ENCODE peak calls at places on chromosomes 11 and 22, in ten cellular contexts. One of them, this sample, is unnamed.

GRCh38 chr11:12800032-12800671 is 125.9 kb downstream of the TEAD1 start:
- DNase-seq in K562: peak; percentile 59
- DNase-seq in upper lobe of left lung: no peak
- DNase-seq in vagina: no peak
- DNase-seq in HCT116: peak; percentile 74
- DNase-seq in HepG2: peak; percentile 86
- DNase-seq in spleen: no peak
- DNase-seq in sigmoid colon: no peak
- DNase-seq in suprapubic skin: no peak
- DNase-seq in Panc1: no peak
- DNase-seq in this sample: no peak

GRCh38 chr11:74846770-74847169 is 98.1 kb downstream of the RNF169 start:
- DNase-seq in upper lobe of left lung: no peak
- DNase-seq in vagina: no peak
- DNase-seq in sigmoid colon: no peak
- DNase-seq in suprapubic skin: no peak
- DNase-seq in Panc1: no peak
- DNase-seq in spleen: no peak
- DNase-seq in HepG2: no peak
- DNase-seq in HCT116: no peak
- DNase-seq in K562: no peak
- DNase-seq in this sample: no peak

GRCh38 chr22:39077513-39077840 is 402 bp downstream of the APOBEC3G start:
- DNase-seq in HepG2: no peak
- DNase-seq in sigmoid colon: no peak
- DNase-seq in suprapubic skin: no peak
- DNase-seq in Panc1: no peak
- DNase-seq in vagina: no peak
- DNase-seq in spleen: no peak
- DNase-seq in upper lobe of left lung: no peak
- DNase-seq in K562: peak; percentile 30
- DNase-seq in HCT116: no peak
- DNase-seq in this sample: no peak

GRCh38 chr11:82229346-82229745 is 504.3 kb downstream of the FAM181B start:
- DNase-seq in vagina: no peak
- DNase-seq in upper lobe of left lung: no peak
- DNase-seq in HCT116: no peak
- DNase-seq in spleen: no peak
- DNase-seq in suprapubic skin: no peak
- DNase-seq in sigmoid colon: no peak
- DNase-seq in Panc1: no peak
- DNase-seq in HepG2: peak; percentile 12
- DNase-seq in K562: no peak
- DNase-seq in this sample: no peak

GRCh38 chr22:43399338-43399979 is 12.4 kb upstream of the MPPED1 start:
- DNase-seq in HepG2: peak; percentile 37
- DNase-seq in HCT116: no peak
- DNase-seq in Panc1: no peak
- DNase-seq in sigmoid colon: no peak
- DNase-seq in upper lobe of left lung: peak; percentile 71
- DNase-seq in vagina: no peak
- DNase-seq in spleen: peak; percentile 59
- DNase-seq in suprapubic skin: no peak
- DNase-seq in K562: peak; percentile 76
- DNase-seq in this sample: no peak

GRCh38 chr11:114099392-114100178 is 40.1 kb downstream of the ZBTB16 start:
- DNase-seq in suprapubic skin: no peak
- DNase-seq in HCT116: no peak
- DNase-seq in K562: no peak
- DNase-seq in upper lobe of left lung: no peak
- DNase-seq in spleen: no peak
- DNase-seq in Panc1: no peak
- DNase-seq in HepG2: no peak
- DNase-seq in sigmoid colon: peak; percentile 54
- DNase-seq in vagina: no peak
- DNase-seq in this sample: no peak

GRCh38 chr22:27212617-27213177 is 555.3 kb downstream of the MIAT start:
- DNase-seq in spleen: no peak
- DNase-seq in suprapubic skin: peak; percentile 85
- DNase-seq in vagina: no peak
- DNase-seq in Panc1: no peak
- DNase-seq in sigmoid colon: peak; percentile 97
- DNase-seq in HCT116: no peak
- DNase-seq in HepG2: no peak
- DNase-seq in upper lobe of left lung: no peak
- DNase-seq in K562: no peak
- DNase-seq in this sample: no peak

GRCh38 chr11:31422703-31423102 is 53.0 kb downstream of the DNAJC24 start:
- DNase-seq in upper lobe of left lung: no peak
- DNase-seq in HepG2: no peak
- DNase-seq in suprapubic skin: no peak
- DNase-seq in vagina: no peak
- DNase-seq in sigmoid colon: no peak
- DNase-seq in spleen: no peak
- DNase-seq in K562: no peak
- DNase-seq in HCT116: no peak
- DNase-seq in Panc1: no peak
- DNase-seq in this sample: no peak

GRCh38 chr22:42945736-42946135 is 69.2 kb downstream of the PACSIN2 start:
- DNase-seq in sigmoid colon: no peak
- DNase-seq in K562: no peak
- DNase-seq in suprapubic skin: peak; percentile 55
- DNase-seq in HCT116: no peak
- DNase-seq in HepG2: no peak
- DNase-seq in vagina: no peak
- DNase-seq in Panc1: no peak
- DNase-seq in spleen: no peak
- DNase-seq in upper lobe of left lung: no peak
- DNase-seq in this sample: no peak

GRCh38 chr11:108228236-108228635 is 5.4 kb downstream of the ATM start:
- DNase-seq in suprapubic skin: no peak
- DNase-seq in spleen: no peak
- DNase-seq in vagina: no peak
- DNase-seq in sigmoid colon: no peak
- DNase-seq in K562: no peak
- DNase-seq in Panc1: no peak
- DNase-seq in upper lobe of left lung: no peak
- DNase-seq in HCT116: no peak
- DNase-seq in HepG2: no peak
- DNase-seq in this sample: no peak

GRCh38 chr11:117020287-117020686 is 77.9 kb downstream of the SIK3 start:
- DNase-seq in spleen: no peak
- DNase-seq in HCT116: no peak
- DNase-seq in K562: no peak
- DNase-seq in Panc1: no peak
- DNase-seq in vagina: no peak
- DNase-seq in upper lobe of left lung: no peak
- DNase-seq in sigmoid colon: no peak
- DNase-seq in suprapubic skin: no peak
- DNase-seq in HepG2: no peak
- DNase-seq in this sample: no peak

GRCh38 chr11:36363361-36364272 is 67.5 kb downstream of the PRR5L start:
- DNase-seq in spleen: no peak
- DNase-seq in Panc1: no peak
- DNase-seq in HCT116: no peak
- DNase-seq in suprapubic skin: no peak
- DNase-seq in K562: no peak
- DNase-seq in sigmoid colon: no peak
- DNase-seq in upper lobe of left lung: no peak
- DNase-seq in vagina: no peak
- DNase-seq in HepG2: no peak
- DNase-seq in this sample: no peak

GRCh38 chr22:32701021-32701420 is 100.5 kb upstream of the TIMP3 start:
- DNase-seq in HepG2: no peak
- DNase-seq in HCT116: no peak
- DNase-seq in Panc1: no peak
- DNase-seq in sigmoid colon: no peak
- DNase-seq in vagina: no peak
- DNase-seq in spleen: no peak
- DNase-seq in suprapubic skin: no peak
- DNase-seq in upper lobe of left lung: no peak
- DNase-seq in K562: no peak
- DNase-seq in this sample: no peak

GRCh38 chr11:33553486-33553885 is 147.1 kb downstream of the C11orf91 start:
- DNase-seq in suprapubic skin: no peak
- DNase-seq in Panc1: no peak
- DNase-seq in upper lobe of left lung: no peak
- DNase-seq in spleen: no peak
- DNase-seq in HCT116: no peak
- DNase-seq in sigmoid colon: no peak
- DNase-seq in HepG2: no peak
- DNase-seq in K562: no peak
- DNase-seq in vagina: no peak
- DNase-seq in this sample: no peak

GRCh38 chr11:31557991-31558390 is 48.4 kb downstream of the ELP4 start:
- DNase-seq in suprapubic skin: no peak
- DNase-seq in K562: no peak
- DNase-seq in Panc1: no peak
- DNase-seq in spleen: no peak
- DNase-seq in upper lobe of left lung: no peak
- DNase-seq in HCT116: no peak
- DNase-seq in HepG2: no peak
- DNase-seq in sigmoid colon: no peak
- DNase-seq in vagina: no peak
- DNase-seq in this sample: no peak

GRCh38 chr11:3083321-3083720 is 26.1 kb upstream of the CARS1 start:
- DNase-seq in vagina: no peak
- DNase-seq in upper lobe of left lung: no peak
- DNase-seq in Panc1: no peak
- DNase-seq in K562: no peak
- DNase-seq in HepG2: no peak
- DNase-seq in suprapubic skin: no peak
- DNase-seq in sigmoid colon: no peak
- DNase-seq in spleen: no peak
- DNase-seq in HCT116: no peak
- DNase-seq in this sample: no peak

GRCh38 chr11:80521592-80521991 is 1080.8 kb upstream of the TENM4 start:
- DNase-seq in vagina: no peak
- DNase-seq in sigmoid colon: no peak
- DNase-seq in upper lobe of left lung: no peak
- DNase-seq in HCT116: no peak
- DNase-seq in Panc1: no peak
- DNase-seq in HepG2: no peak
- DNase-seq in suprapubic skin: no peak
- DNase-seq in spleen: no peak
- DNase-seq in K562: no peak
- DNase-seq in this sample: no peak

GRCh38 chr11:68303982-68304780 is 8.2 kb upstream of the LRP5 start:
- DNase-seq in suprapubic skin: no peak
- DNase-seq in upper lobe of left lung: no peak
- DNase-seq in K562: no peak
- DNase-seq in HepG2: no peak
- DNase-seq in vagina: no peak
- DNase-seq in HCT116: no peak
- DNase-seq in spleen: peak; percentile 60
- DNase-seq in sigmoid colon: no peak
- DNase-seq in Panc1: no peak
- DNase-seq in this sample: no peak

GRCh38 chr22:29093501-29093921 is 20.7 kb downstream of the KREMEN1 start:
- DNase-seq in vagina: no peak
- DNase-seq in sigmoid colon: no peak
- DNase-seq in upper lobe of left lung: no peak
- DNase-seq in HCT116: no peak
- DNase-seq in HepG2: no peak
- DNase-seq in suprapubic skin: no peak
- DNase-seq in Panc1: no peak
- DNase-seq in spleen: no peak
- DNase-seq in K562: no peak
- DNase-seq in this sample: no peak
- TF ChIP-seq POLR2AphosphoS5 in vagina: no peak
- TF ChIP-seq POLR2AphosphoS5 in sigmoid colon: no peak
- TF ChIP-seq POLR2AphosphoS5 in upper lobe of left lung: peak; percentile 15
- TF ChIP-seq POLR2AphosphoS5 in HCT116: no peak
- TF ChIP-seq POLR2AphosphoS5 in HepG2: no peak
- TF ChIP-seq POLR2AphosphoS5 in suprapubic skin: no peak
- TF ChIP-seq POLR2AphosphoS5 in Panc1: no peak
- TF ChIP-seq POLR2AphosphoS5 in spleen: no peak
- TF ChIP-seq POLR2AphosphoS5 in K562: no peak
- TF ChIP-seq POLR2AphosphoS5 in this sample: no peak

DNA sequence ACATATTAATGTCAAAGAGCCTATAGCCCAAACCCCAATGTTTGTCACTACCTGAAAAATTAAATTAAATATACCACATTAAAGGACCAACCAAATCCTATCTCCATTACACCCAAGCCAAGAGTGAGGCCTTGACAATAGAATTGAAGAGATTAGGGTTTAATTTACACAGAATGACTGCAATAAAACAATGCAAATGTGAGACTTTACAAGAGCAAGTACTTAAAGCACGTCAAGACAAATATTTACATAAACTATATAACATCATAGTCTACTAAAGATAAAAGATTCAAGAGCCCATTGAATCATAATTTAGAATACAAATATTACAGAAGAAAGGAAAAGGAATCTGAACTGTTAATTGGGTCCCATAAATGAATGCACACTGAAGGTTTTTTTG is 85.6 kb downstream of the CADM1 start:
- DNase-seq in K562: no peak
- DNase-seq in suprapubic skin: no peak
- DNase-seq in Panc1: no peak
- DNase-seq in upper lobe of left lung: no peak
- DNase-seq in spleen: no peak
- DNase-seq in HepG2: no peak
- DNase-seq in sigmoid colon: no peak
- DNase-seq in HCT116: no peak
- DNase-seq in vagina: no peak
- DNase-seq in this sample: no peak
- TF ChIP-seq POLR2AphosphoS5 in K562: no peak
- TF ChIP-seq POLR2AphosphoS5 in suprapubic skin: no peak
- TF ChIP-seq POLR2AphosphoS5 in Panc1: no peak
- TF ChIP-seq POLR2AphosphoS5 in upper lobe of left lung: no peak
- TF ChIP-seq POLR2AphosphoS5 in spleen: no peak
- TF ChIP-seq POLR2AphosphoS5 in HepG2: no peak
- TF ChIP-seq POLR2AphosphoS5 in sigmoid colon: no peak
- TF ChIP-seq POLR2AphosphoS5 in HCT116: no peak
- TF ChIP-seq POLR2AphosphoS5 in vagina: no peak
- TF ChIP-seq POLR2AphosphoS5 in this sample: no peak

GRCh38 chr11:62850911-62851806 is 11.8 kb upstream of the WDR74 start:
- DNase-seq in HCT116: peak; percentile 47
- DNase-seq in sigmoid colon: no peak
- DNase-seq in suprapubic skin: no peak
- DNase-seq in Panc1: no peak
- DNase-seq in spleen: peak; percentile 44
- DNase-seq in upper lobe of left lung: no peak
- DNase-seq in HepG2: peak; percentile 43
- DNase-seq in K562: no peak
- DNase-seq in vagina: no peak
- DNase-seq in this sample: no peak
- TF ChIP-seq POLR2AphosphoS5 in HCT116: peak; percentile 89
- TF ChIP-seq POLR2AphosphoS5 in sigmoid colon: no peak
- TF ChIP-seq POLR2AphosphoS5 in suprapubic skin: no peak
- TF ChIP-seq POLR2AphosphoS5 in Panc1: peak; percentile 74
- TF ChIP-seq POLR2AphosphoS5 in spleen: peak; percentile 10
- TF ChIP-seq POLR2AphosphoS5 in upper lobe of left lung: no peak
- TF ChIP-seq POLR2AphosphoS5 in HepG2: peak; percentile 49
- TF ChIP-seq POLR2AphosphoS5 in K562: peak; percentile 94
- TF ChIP-seq POLR2AphosphoS5 in vagina: no peak
- TF ChIP-seq POLR2AphosphoS5 in this sample: peak; percentile 89

GRCh38 chr11:47257518-47258316 is at the start of gene NR1H3:
- DNase-seq in HCT116: no peak
- DNase-seq in K562: peak; percentile 93
- DNase-seq in vagina: no peak
- DNase-seq in HepG2: peak; percentile 77
- DNase-seq in Panc1: no peak
- DNase-seq in suprapubic skin: peak; percentile 92
- DNase-seq in sigmoid colon: peak; percentile 95
- DNase-seq in spleen: peak; percentile 85
- DNase-seq in upper lobe of left lung: peak; percentile 81
- DNase-seq in this sample: no peak
- TF ChIP-seq POLR2AphosphoS5 in HCT116: no peak
- TF ChIP-seq POLR2AphosphoS5 in K562: no peak
- TF ChIP-seq POLR2AphosphoS5 in vagina: peak; percentile 15
- TF ChIP-seq POLR2AphosphoS5 in HepG2: peak; percentile 81
- TF ChIP-seq POLR2AphosphoS5 in Panc1: no peak
- TF ChIP-seq POLR2AphosphoS5 in suprapubic skin: no peak
- TF ChIP-seq POLR2AphosphoS5 in sigmoid colon: peak; percentile 18
- TF ChIP-seq POLR2AphosphoS5 in spleen: peak; percentile 67
- TF ChIP-seq POLR2AphosphoS5 in upper lobe of left lung: peak; percentile 45
- TF ChIP-seq POLR2AphosphoS5 in this sample: no peak